ENCODE peak calls at places on chromosomes 2 and 18, in five cellular contexts. One of them, this sample, is unnamed.

GRCh38 chr2:185208261-185208660 is 530.3 kb upstream of the FSIP2 start:
- ATAC-seq in upper lobe of left lung: no peak
- ATAC-seq in HepG2: peak
- ATAC-seq in K562: no peak
- ATAC-seq in GM12878: peak
- ATAC-seq in this sample: no peak

GRCh38 chr2:182898718-182899117 is 32.3 kb upstream of the FRZB start:
- ATAC-seq in upper lobe of left lung: no peak
- ATAC-seq in HepG2: no peak
- ATAC-seq in K562: no peak
- ATAC-seq in GM12878: no peak
- ATAC-seq in this sample: no peak

GRCh38 chr2:23027396-23027795 is 357.6 kb upstream of the KLHL29 start:
- ATAC-seq in upper lobe of left lung: no peak
- ATAC-seq in HepG2: no peak
- ATAC-seq in K562: no peak
- ATAC-seq in GM12878: no peak
- ATAC-seq in this sample: no peak

GRCh38 chr18:13366131-13366530 is 147.6 kb downstream of the LDLRAD4 start:
- ATAC-seq in upper lobe of left lung: no peak
- ATAC-seq in HepG2: no peak
- ATAC-seq in K562: no peak
- ATAC-seq in GM12878: no peak
- ATAC-seq in this sample: no peak

GRCh38 chr18:24200494-24200893 is 61.6 kb downstream of the CABYR start:
- ATAC-seq in upper lobe of left lung: no peak
- ATAC-seq in HepG2: no peak
- ATAC-seq in K562: no peak
- ATAC-seq in GM12878: no peak
- ATAC-seq in this sample: no peak

GRCh38 chr2:30139131-30139870 is 7.5 kb upstream of the YPEL5 start:
- ATAC-seq in upper lobe of left lung: no peak
- ATAC-seq in HepG2: no peak
- ATAC-seq in K562: no peak
- ATAC-seq in GM12878: peak
- ATAC-seq in this sample: no peak

GRCh38 chr2:229057997-229058553 is 213.0 kb downstream of the PID1 start:
- ATAC-seq in upper lobe of left lung: no peak
- ATAC-seq in HepG2: no peak
- ATAC-seq in K562: no peak
- ATAC-seq in GM12878: no peak
- ATAC-seq in this sample: no peak

GRCh38 chr2:168157926-168158325 is 89.5 kb downstream of the STK39 start:
- ATAC-seq in upper lobe of left lung: no peak
- ATAC-seq in HepG2: no peak
- ATAC-seq in K562: no peak
- ATAC-seq in GM12878: no peak
- ATAC-seq in this sample: peak

GRCh38 chr2:72081450-72081849 is 66.2 kb downstream of the CYP26B1 start:
- ATAC-seq in upper lobe of left lung: no peak
- ATAC-seq in HepG2: no peak
- ATAC-seq in K562: no peak
- ATAC-seq in GM12878: no peak
- ATAC-seq in this sample: no peak

GRCh38 chr2:109226612-109227011 is 97.6 kb downstream of the SH3RF3 start:
- ATAC-seq in upper lobe of left lung: no peak
- ATAC-seq in HepG2: no peak
- ATAC-seq in K562: no peak
- ATAC-seq in GM12878: no peak
- ATAC-seq in this sample: no peak

GRCh38 chr2:241724259-241724974 is 10.0 kb upstream of the D2HGDH start:
- ATAC-seq in upper lobe of left lung: no peak
- ATAC-seq in HepG2: peak
- ATAC-seq in K562: peak
- ATAC-seq in GM12878: no peak
- ATAC-seq in this sample: no peak

GRCh38 chr18:59357928-59358327 is 1.1 kb downstream of the LMAN1 start:
- ATAC-seq in upper lobe of left lung: no peak
- ATAC-seq in HepG2: no peak
- ATAC-seq in K562: peak
- ATAC-seq in GM12878: peak
- ATAC-seq in this sample: no peak

GRCh38 chr2:27954261-27954673 is 63.7 kb downstream of the BABAM2 start:
- ATAC-seq in upper lobe of left lung: no peak
- ATAC-seq in HepG2: peak
- ATAC-seq in K562: no peak
- ATAC-seq in GM12878: no peak
- ATAC-seq in this sample: no peak

GRCh38 chr2:36478999-36479398 is 119.0 kb downstream of the FEZ2 start:
- ATAC-seq in upper lobe of left lung: no peak
- ATAC-seq in HepG2: no peak
- ATAC-seq in K562: peak
- ATAC-seq in GM12878: no peak
- ATAC-seq in this sample: no peak

GRCh38 chr2:175855794-175856453 is 146.1 kb downstream of the LNPK start:
- ATAC-seq in upper lobe of left lung: no peak
- ATAC-seq in HepG2: no peak
- ATAC-seq in K562: no peak
- ATAC-seq in GM12878: no peak
- ATAC-seq in this sample: peak

GRCh38 chr2:172330060-172330671 is 97.2 kb upstream of the ITGA6 start:
- ATAC-seq in upper lobe of left lung: peak
- ATAC-seq in HepG2: peak
- ATAC-seq in K562: no peak
- ATAC-seq in GM12878: no peak
- ATAC-seq in this sample: peak

GRCh38 chr2:231781798-231782726 is 980 bp upstream of the PDE6D start:
- ATAC-seq in upper lobe of left lung: no peak
- ATAC-seq in HepG2: no peak
- ATAC-seq in K562: no peak
- ATAC-seq in GM12878: no peak
- ATAC-seq in this sample: no peak

GRCh38 chr2:231780123-231780908 is 766 bp downstream of the PDE6D start:
- ATAC-seq in upper lobe of left lung: no peak
- ATAC-seq in HepG2: peak
- ATAC-seq in K562: peak
- ATAC-seq in GM12878: peak
- ATAC-seq in this sample: no peak

GRCh38 chr2:231785413-231785812 is 832 bp upstream of the COPS7B start:
- ATAC-seq in upper lobe of left lung: no peak
- ATAC-seq in HepG2: no peak
- ATAC-seq in K562: no peak
- ATAC-seq in GM12878: no peak
- ATAC-seq in this sample: no peak

GRCh38 chr2:231785822-231786176 is 446 bp upstream of the COPS7B start:
- ATAC-seq in upper lobe of left lung: no peak
- ATAC-seq in HepG2: no peak
- ATAC-seq in K562: no peak
- ATAC-seq in GM12878: peak
- ATAC-seq in this sample: no peak

GRCh38 chr2:231780909-231781797 is at the start of gene PDE6D:
- ATAC-seq in upper lobe of left lung: peak
- ATAC-seq in HepG2: peak
- ATAC-seq in K562: peak
- ATAC-seq in GM12878: peak
- ATAC-seq in this sample: peak
- TF ChIP-seq POLR2AphosphoS5 in upper lobe of left lung: peak
- TF ChIP-seq POLR2AphosphoS5 in HepG2: peak
- TF ChIP-seq POLR2AphosphoS5 in K562: no peak
- TF ChIP-seq POLR2AphosphoS5 in GM12878: peak
- TF ChIP-seq POLR2AphosphoS5 in this sample: peak

GRCh38 chr2:173940208-173941020 is 24.8 kb downstream of the SP3 start:
- ATAC-seq in upper lobe of left lung: no peak
- ATAC-seq in HepG2: peak
- ATAC-seq in K562: no peak
- ATAC-seq in GM12878: peak
- ATAC-seq in this sample: no peak
- H3K4me3 ChIP-seq in upper lobe of left lung: no peak
- H3K4me3 ChIP-seq in HepG2: no peak
- H3K4me3 ChIP-seq in K562: no peak
- H3K4me3 ChIP-seq in GM12878: peak
- H3K4me3 ChIP-seq in this sample: no peak

GRCh38 chr18:3051718-3052410 is 38.9 kb upstream of the LPIN2 start:
- ATAC-seq in upper lobe of left lung: peak
- ATAC-seq in HepG2: peak
- ATAC-seq in K562: no peak
- ATAC-seq in GM12878: no peak
- ATAC-seq in this sample: no peak
- TF ChIP-seq EP300 in upper lobe of left lung: no peak
- TF ChIP-seq EP300 in HepG2: peak
- TF ChIP-seq EP300 in K562: no peak
- TF ChIP-seq EP300 in GM12878: no peak
- TF ChIP-seq EP300 in this sample: no peak

GRCh38 chr2:128526455-128526976 is 207.8 kb upstream of the HS6ST1 start:
- ATAC-seq in upper lobe of left lung: no peak
- ATAC-seq in HepG2: peak
- ATAC-seq in K562: no peak
- ATAC-seq in GM12878: no peak
- ATAC-seq in this sample: no peak

GRCh38 chr2:128533101-128533500 is 214.4 kb upstream of the HS6ST1 start:
- ATAC-seq in upper lobe of left lung: no peak
- ATAC-seq in HepG2: no peak
- ATAC-seq in K562: no peak
- ATAC-seq in GM12878: no peak
- ATAC-seq in this sample: no peak

GRCh38 chr2:128528133-128528532 is 209.5 kb upstream of the HS6ST1 start:
- ATAC-seq in upper lobe of left lung: no peak
- ATAC-seq in HepG2: no peak
- ATAC-seq in K562: no peak
- ATAC-seq in GM12878: no peak
- ATAC-seq in this sample: no peak

GRCh38 chr2:128531856-128532255 is 213.2 kb upstream of the HS6ST1 start:
- ATAC-seq in upper lobe of left lung: no peak
- ATAC-seq in HepG2: no peak
- ATAC-seq in K562: no peak
- ATAC-seq in GM12878: no peak
- ATAC-seq in this sample: no peak

DNA sequence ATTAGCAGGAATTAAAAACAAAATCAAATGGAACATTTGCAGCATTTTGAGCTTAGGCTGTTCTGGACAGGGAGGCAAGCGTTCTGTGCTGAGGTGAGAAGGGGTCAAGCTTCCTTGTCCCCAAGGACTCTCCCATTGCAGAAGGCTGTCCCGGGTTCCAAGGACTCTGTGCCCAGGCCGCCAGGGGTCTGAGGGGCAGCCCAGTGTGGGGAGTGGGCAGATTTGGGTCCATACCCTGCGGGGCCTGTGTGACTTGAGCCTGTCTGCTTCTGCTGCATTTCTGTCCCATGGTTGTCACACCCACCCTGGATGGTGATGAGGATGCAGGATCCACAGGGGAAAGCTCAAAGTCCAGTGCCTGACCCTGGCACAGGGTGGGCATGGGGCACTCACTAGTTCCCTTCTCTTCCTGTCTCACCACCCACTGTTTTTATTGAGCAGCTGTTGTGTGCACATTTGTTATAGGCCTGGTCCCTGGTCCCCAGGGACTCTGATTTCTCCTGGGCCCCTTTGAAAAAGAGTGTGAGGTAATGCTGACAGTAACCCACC is 211.4 kb upstream of the HS6ST1 start:
- ATAC-seq in upper lobe of left lung: no peak
- ATAC-seq in HepG2: no peak
- ATAC-seq in K562: no peak
- ATAC-seq in GM12878: no peak
- ATAC-seq in this sample: no peak
- TF ChIP-seq POLR2AphosphoS5 in upper lobe of left lung: no peak
- TF ChIP-seq POLR2AphosphoS5 in HepG2: no peak
- TF ChIP-seq POLR2AphosphoS5 in K562: no peak
- TF ChIP-seq POLR2AphosphoS5 in GM12878: no peak
- TF ChIP-seq POLR2AphosphoS5 in this sample: no peak

This sample was measured in gastroesophageal sphincter.